ENCODE peak calls at places on chromosomes 3 and 15, in seven cellular contexts. P, D, J, G, W, Z and F are unnamed samples.

GRCh38 chr3:9916346-9916733 is 558 bp upstream of the IL17RC start:
- DNase-seq in G (no peak), W (no peak), Z (peak), D (no peak), P (no peak), J (peak), F (no peak)

GRCh38 chr15:78640840-78641733 is at the start of gene CHRNB4:
- DNase-seq in P (peak), J (no peak), Z (peak), G (peak), D (peak), W (no peak), F (no peak)

GRCh38 chr3:47376393-47376792 is 4.4 kb upstream of the PTPN23 start:
- DNase-seq in P (no peak), G (no peak), W (no peak), D (no peak), J (no peak), Z (no peak), F (no peak)

GRCh38 chr3:128322030-128323022 is 144.4 kb downstream of the DNAJB8 start:
- DNase-seq in P (peak), W (peak), J (peak), G (peak), Z (peak), D (no peak), F (peak)

GRCh38 chr3:22450785-22451400 is 699.9 kb upstream of the ZNF385D start:
- DNase-seq in W (no peak), D (no peak), G (no peak), P (no peak), J (peak), Z (no peak), F (no peak)

GRCh38 chr3:138598534-138598933 is 4.5 kb upstream of the CEP70 start:
- DNase-seq in P (no peak), G (no peak), W (no peak), D (no peak), Z (no peak), J (no peak), F (no peak)

GRCh38 chr15:65870889-65871533 is 1.7 kb downstream of the RAB11A start:
- DNase-seq in Z (peak), P (peak), W (peak), G (no peak), D (peak), J (peak), F (no peak)

GRCh38 chr15:89299896-89300295 is 34.7 kb downstream of the POLG start:
- DNase-seq in J (peak), Z (peak), W (no peak), D (no peak), P (no peak), G (no peak), F (no peak)

GRCh38 chr15:101046826-101047225 is 127.7 kb downstream of the LRRK1 start:
- DNase-seq in W (no peak), D (no peak), J (no peak), P (no peak), G (peak), Z (no peak), F (no peak)

GRCh38 chr3:101676765-101677435 is at the start of gene ZBTB11:
- DNase-seq in P (peak), Z (peak), D (peak), G (peak), J (peak), W (peak), F (peak)

GRCh38 chr15:50884583-50884982 is 23.9 kb upstream of the AP4E1 start:
- DNase-seq in G (no peak), W (peak), D (peak), P (no peak), J (no peak), Z (peak), F (no peak)

GRCh38 chr3:141255864-141256263 is 24.2 kb downstream of the PXYLP1 start:
- DNase-seq in Z (peak), D (no peak), W (no peak), G (peak), J (no peak), P (peak), F (no peak)

GRCh38 chr3:25495726-25496125 is 67.7 kb downstream of the RARB start:
- DNase-seq in D (no peak), W (no peak), G (no peak), Z (peak), J (no peak), P (no peak), F (no peak)

GRCh38 chr15:50261979-50262378 is 3.5 kb downstream of the HDC start:
- DNase-seq in P (no peak), G (no peak), D (no peak), W (no peak), J (no peak), Z (no peak), F (peak)

GRCh38 chr3:43923101-43923979 is 232.6 kb downstream of the ABHD5 start:
- DNase-seq in W (no peak), G (no peak), P (no peak), Z (no peak), D (no peak), J (no peak), F (no peak)

GRCh38 chr3:112090899-112091586 is 4.9 kb downstream of the C3orf52 start:
- DNase-seq in D (no peak), J (no peak), Z (no peak), P (no peak), W (no peak), G (no peak), F (no peak)

GRCh38 chr3:129627350-129628168 is 21.1 kb upstream of the PLXND1 start:
- DNase-seq in J (peak), Z (peak), W (peak), D (peak), G (peak), P (peak), F (peak)

GRCh38 chr3:114446605-114447004 is 152.8 kb downstream of the TIGIT start:
- DNase-seq in P (no peak), Z (no peak), J (no peak), G (no peak), W (peak), D (no peak), F (no peak)

GRCh38 chr15:80549191-80549590 is 145.0 kb downstream of the ARNT2 start:
- DNase-seq in Z (peak), P (no peak), J (peak), W (peak), D (peak), G (no peak), F (no peak)

GRCh38 chr3:194487289-194488006 is 646 bp upstream of the ATP13A3 start:
- DNase-seq in G (peak), D (no peak), Z (peak), P (no peak), J (no peak), W (no peak), F (peak)

GRCh38 chr3:42079701-42080323 is 11.3 kb upstream of the TRAK1 start:
- DNase-seq in J (no peak), D (peak), P (no peak), Z (no peak), G (no peak), W (peak), F (no peak)

GRCh38 chr3:106262976-106263375 is 394.2 kb upstream of the CBLB start:
- DNase-seq in J (no peak), P (no peak), Z (no peak), W (no peak), D (no peak), G (no peak), F (no peak)

GRCh38 chr3:65449841-65450416 is 588.8 kb downstream of the MAGI1 start:
- DNase-seq in G (no peak), Z (no peak), W (no peak), P (no peak), J (no peak), D (no peak), F (no peak)

GRCh38 chr3:53534996-53535395 is 40.6 kb downstream of the CACNA1D start:
- DNase-seq in G (no peak), D (no peak), J (no peak), Z (no peak), P (no peak), W (no peak), F (no peak)

GRCh38 chr3:129005526-129006303 is 4.6 kb downstream of the EFCC1 start:
- DNase-seq in J (peak), W (no peak), D (no peak), P (no peak), Z (no peak), G (no peak), F (no peak)

GRCh38 chr3:39524107-39524506 is 56.6 kb downstream of the MOBP start:
- DNase-seq in G (no peak), D (no peak), W (no peak), J (no peak), P (no peak), Z (no peak), F (no peak)

GRCh38 chr3:99846472-99846871 is 28.8 kb downstream of the CMSS1 start:
- DNase-seq in J (peak), Z (peak), P (no peak), D (no peak), W (peak), G (no peak), F (no peak)

GRCh38 chr3:32424581-32425250 is 33.1 kb downstream of the CMTM7 start:
- DNase-seq in W (no peak), D (no peak), P (no peak), Z (no peak), J (no peak), G (no peak), F (peak)

GRCh38 chr3:108320746-108321350 is 24.5 kb downstream of the HHLA2 start:
- DNase-seq in D (peak), J (no peak), W (peak), G (peak), Z (no peak), P (no peak), F (no peak)

GRCh38 chr15:87841426-87841998 is 415.0 kb downstream of the NTRK3 start:
- DNase-seq in G (no peak), D (no peak), W (no peak), J (no peak), Z (no peak), P (no peak), F (no peak)

GRCh38 chr3:46905191-46905560 is 27.7 kb downstream of the PTH1R start:
- DNase-seq in J (no peak), Z (no peak), P (no peak), G (no peak), W (no peak), D (no peak), F (no peak)

GRCh38 chr3:14506626-14507344 is 33.4 kb downstream of the GRIP2 start:
- DNase-seq in G (peak), W (no peak), D (no peak), P (no peak), J (no peak), Z (no peak), F (no peak)

GRCh38 chr3:105868450-105868744 is 415 bp downstream of the CBLB start:
- DNase-seq in G (peak), D (peak), W (no peak), Z (peak), J (peak), P (peak), F (peak)

GRCh38 chr15:96268421-96269204 is 61.9 kb upstream of the NR2F2 start:
- DNase-seq in G (no peak), J (peak), W (peak), Z (peak), D (peak), P (no peak), F (no peak)

GRCh38 chr15:44501768-44502366 is 35.1 kb upstream of the EIF3J start:
- DNase-seq in G (no peak), D (peak), J (peak), W (peak), Z (peak), P (peak), F (no peak)

GRCh38 chr3:32278714-32279113 is 40.2 kb downstream of the CMTM8 start:
- DNase-seq in G (no peak), W (peak), D (peak), J (no peak), Z (peak), P (no peak), F (no peak)

GRCh38 chr3:84547971-84548970 is 410.5 kb upstream of the CADM2 start:
- DNase-seq in J (peak), P (peak), W (peak), Z (peak), D (peak), G (peak), F (no peak)
- TF ChIP-seq CTCF in J (peak), P (peak), W (peak), Z (peak), D (peak), G (peak), F (peak)

GRCh38 chr3:40780341-40780800 is 255.6 kb downstream of the ZNF621 start:
- DNase-seq in W (peak), Z (peak), D (no peak), J (no peak), G (peak), P (no peak), F (no peak)
- TF ChIP-seq CTCF in W (no peak), Z (no peak), D (no peak), J (no peak), G (no peak), P (no peak), F (no peak)

DNA sequence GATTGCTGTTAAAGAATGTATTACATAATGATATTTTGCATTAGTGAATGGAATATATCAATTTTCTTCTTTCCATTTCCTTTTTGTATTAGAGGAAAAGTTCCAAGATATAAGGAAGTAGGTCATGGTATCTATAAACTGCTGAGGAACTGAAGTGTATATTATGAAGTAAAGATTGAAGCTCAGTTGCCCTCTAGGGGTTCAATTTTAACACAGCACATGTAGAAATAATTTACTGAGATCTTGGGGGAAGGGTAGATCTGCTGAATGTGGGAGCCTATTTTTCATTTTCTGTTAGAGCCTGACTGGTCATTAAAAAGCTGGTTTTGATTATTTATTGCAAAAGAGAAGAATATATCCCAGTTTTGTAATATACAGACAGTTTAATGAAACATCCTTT is 45.2 kb downstream of the CMC1 start:
- DNase-seq in P (peak), D (peak), Z (peak), G (no peak), W (peak), J (peak), F (no peak)
- TF ChIP-seq CTCF in P (peak), D (peak), Z (peak), G (peak), W (peak), J (peak), F (peak)

GRCh38 chr3:37993811-37994638 is 3.4 kb downstream of the VILL start:
- DNase-seq in P (no peak), G (peak), D (no peak), J (peak), W (no peak), Z (peak), F (no peak)
- TF ChIP-seq CTCF in P (no peak), G (peak), D (no peak), J (peak), W (no peak), Z (no peak), F (no peak)

DNA sequence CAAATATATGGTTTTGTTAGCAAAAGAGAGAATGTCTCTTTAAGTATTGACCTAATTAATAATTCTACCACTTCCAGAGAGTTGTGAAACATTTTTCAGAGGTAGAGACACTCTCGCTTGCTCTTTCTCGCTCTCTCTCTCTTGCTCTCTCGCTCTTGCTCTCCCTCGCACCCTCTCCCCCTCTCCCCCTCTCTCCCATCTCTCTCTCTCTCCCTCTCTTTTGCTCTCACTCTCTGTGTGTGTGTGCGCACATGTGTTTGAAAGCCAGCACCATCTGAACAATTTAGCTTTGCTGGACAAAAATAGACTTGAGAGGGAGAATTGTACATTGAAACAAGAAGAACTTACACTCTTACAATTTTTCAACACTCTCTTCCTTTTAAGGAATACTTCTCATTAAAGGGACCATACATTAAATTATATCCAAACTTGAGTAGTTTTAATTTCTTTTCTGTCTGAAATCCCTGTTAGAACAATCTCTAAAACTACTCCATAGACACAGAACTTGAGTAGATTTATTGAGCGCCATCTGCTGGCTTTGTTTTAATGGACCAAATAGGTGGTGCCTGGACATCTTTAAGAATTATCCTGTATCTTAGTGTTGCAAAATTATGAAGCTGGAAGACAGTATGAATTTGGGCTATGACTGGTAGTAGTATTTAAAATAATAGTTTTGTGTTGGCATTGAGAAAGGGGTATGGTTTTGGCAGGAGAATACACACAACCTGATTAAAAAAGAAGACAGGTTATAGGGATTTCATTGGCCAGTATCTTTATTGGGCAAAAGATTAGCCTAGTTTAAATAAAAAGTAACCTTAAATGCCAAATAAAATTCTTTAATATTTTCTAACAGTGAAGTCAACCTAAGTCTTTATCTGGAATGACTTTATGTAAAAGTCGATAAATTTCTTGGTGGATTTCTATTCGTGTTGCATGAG is 124.6 kb downstream of the AKAP13 start:
- DNase-seq in D (peak), J (peak), W (peak), Z (peak), G (no peak), P (peak), F (no peak)
- TF ChIP-seq CTCF in D (peak), J (peak), W (peak), Z (peak), G (peak), P (peak), F (peak)

DNA sequence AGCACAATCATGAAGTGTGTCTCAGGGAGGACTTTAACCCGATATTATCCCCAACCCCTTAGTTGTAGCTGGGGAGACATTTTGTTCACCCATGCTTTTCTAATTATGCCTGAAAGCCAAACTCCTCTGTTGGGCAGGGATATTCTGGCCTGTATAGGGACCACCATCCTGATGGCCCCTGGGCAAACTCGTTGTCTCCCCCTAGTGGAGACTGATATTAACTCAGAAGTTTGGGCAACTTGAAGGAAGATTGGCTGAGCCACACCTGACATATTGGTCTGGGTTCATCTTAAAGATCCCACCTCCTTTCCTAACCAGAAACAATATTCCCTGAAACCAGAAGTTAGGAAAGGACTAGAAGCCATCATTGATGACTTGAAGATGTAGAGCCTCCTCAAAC is 42.3 kb downstream of the TM4SF18 start:
- DNase-seq in D (no peak), J (no peak), P (no peak), W (no peak), G (no peak), Z (peak), F (no peak)
- TF ChIP-seq CTCF in D (peak), J (peak), P (peak), W (peak), G (peak), Z (peak), F (peak)

DNA sequence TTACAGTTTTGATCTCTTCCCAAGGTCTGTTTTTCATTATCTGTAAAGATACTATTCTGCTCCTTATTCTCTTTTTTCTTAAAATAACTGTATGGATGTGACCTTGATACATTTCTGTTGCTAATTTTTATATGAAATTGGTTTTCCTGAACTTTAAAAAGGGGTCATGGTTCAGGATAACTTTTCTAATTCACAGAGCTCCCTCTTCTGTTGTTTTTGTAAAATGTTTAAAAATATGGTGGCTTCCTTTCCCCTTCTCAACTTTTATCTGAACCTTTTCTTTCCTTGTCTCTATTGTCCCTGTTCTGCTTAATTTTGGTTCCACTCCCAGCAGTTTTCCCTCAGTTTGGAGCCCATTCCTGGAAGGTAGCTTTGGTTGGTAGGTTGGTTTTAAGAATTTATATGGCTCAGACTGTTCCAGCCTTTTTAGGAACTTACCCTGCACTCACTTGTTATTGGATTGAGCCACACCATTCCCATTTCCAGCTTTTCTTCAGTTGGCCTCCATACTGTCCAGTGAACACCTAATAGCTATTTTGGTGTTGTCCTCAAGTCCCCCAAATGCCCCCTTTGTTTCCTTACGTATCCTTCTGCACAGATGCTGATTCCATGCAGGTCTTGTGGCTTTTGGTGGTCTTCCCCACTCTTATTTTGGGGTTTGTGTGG is 70.3 kb downstream of the SLMAP start:
- DNase-seq in D (no peak), Z (peak), W (no peak), P (no peak), J (no peak), G (no peak), F (no peak)
- TF ChIP-seq CTCF in D (peak), Z (peak), W (peak), P (peak), J (no peak), G (no peak), F (peak)